ENCODE peak calls at places on chromosomes 3 and 15, in six cellular contexts. R, A, F, C, D and Y are unnamed samples.

GRCh38 chr15:59662260-59662659 is 4.9 kb upstream of the GTF2A2 start:
- DNase-seq in R (no peak), A (peak; percentile 41), F (no peak), C (no peak), D (no peak), Y (no peak)

GRCh38 chr3:36486009-36486408 is 105.7 kb downstream of the STAC start:
- DNase-seq in R (no peak), A (no peak), F (no peak), C (no peak), D (no peak), Y (no peak)

GRCh38 chr3:154040283-154040682 is 80.9 kb upstream of the ARHGEF26 start:
- DNase-seq in R (no peak), A (peak; percentile 20), F (no peak), C (no peak), D (no peak), Y (peak; percentile 20)

GRCh38 chr3:73056365-73057150 is 4.9 kb upstream of the EBLN2 start:
- DNase-seq in R (no peak), A (peak; percentile 65), F (no peak), C (no peak), D (no peak), Y (peak; percentile 58)

GRCh38 chr3:132394334-132394733 is 23.0 kb upstream of the DNAJC13 start:
- DNase-seq in R (no peak), A (peak; percentile 47), F (no peak), C (no peak), D (no peak), Y (no peak)

GRCh38 chr3:42846682-42847522 is 28.8 kb downstream of the CYP8B1 start:
- DNase-seq in R (no peak), A (no peak), F (peak; percentile 79), C (no peak), D (no peak), Y (no peak)

GRCh38 chr3:194484614-194485013 is 2.2 kb downstream of the ATP13A3 start:
- DNase-seq in R (no peak), A (no peak), F (no peak), C (no peak), D (no peak), Y (no peak)

GRCh38 chr3:50318163-50318562 is 4.4 kb downstream of the HYAL2 start:
- DNase-seq in R (no peak), A (no peak), F (no peak), C (no peak), D (no peak), Y (no peak)

GRCh38 chr3:78737988-78738387 is 1029.8 kb downstream of the ROBO1 start:
- DNase-seq in R (no peak), A (peak; percentile 16), F (no peak), C (no peak), D (no peak), Y (peak; percentile 16)

GRCh38 chr15:64249842-64250575 is 87.2 kb upstream of the PPIB start:
- DNase-seq in R (no peak), A (peak; percentile 63), F (no peak), C (no peak), D (no peak), Y (peak; percentile 39)

GRCh38 chr15:54282228-54282836 is 304.1 kb downstream of the UNC13C start:
- DNase-seq in R (no peak), A (no peak), F (no peak), C (no peak), D (no peak), Y (no peak)

GRCh38 chr3:32951410-32951811 is at the start of gene CCR4:
- DNase-seq in R (no peak), A (no peak), F (peak; percentile 65), C (no peak), D (peak; percentile 67), Y (no peak)

GRCh38 chr3:155065537-155065936 is 14.6 kb upstream of the MME start:
- DNase-seq in R (peak; percentile 93), A (peak; percentile 87), F (no peak), C (no peak), D (no peak), Y (peak; percentile 89)

GRCh38 chr3:95343767-95344166 is 1280.9 kb downstream of the NSUN3 start:
- DNase-seq in R (no peak), A (no peak), F (no peak), C (no peak), D (no peak), Y (no peak)

GRCh38 chr3:184710870-184711365 is 946 bp downstream of the MAGEF1 start:
- DNase-seq in R (no peak), A (peak; percentile 30), F (peak; percentile 69), C (peak; percentile 42), D (no peak), Y (peak; percentile 18)

GRCh38 chr3:2514031-2514430 is 415.4 kb downstream of the CNTN4 start:
- DNase-seq in R (no peak), A (no peak), F (no peak), C (no peak), D (no peak), Y (no peak)

GRCh38 chr3:11212301-11212613 is 58.0 kb downstream of the HRH1 start:
- DNase-seq in R (no peak), A (peak; percentile 87), F (no peak), C (no peak), D (no peak), Y (peak; percentile 84)

GRCh38 chr15:27587810-27588209 is 511.3 kb downstream of the OCA2 start:
- DNase-seq in R (no peak), A (no peak), F (no peak), C (peak; percentile 21), D (no peak), Y (no peak)

GRCh38 chr3:192869131-192870027 is 48.3 kb downstream of the MB21D2 start:
- DNase-seq in R (no peak), A (peak; percentile 85), F (no peak), C (no peak), D (no peak), Y (peak; percentile 79)

GRCh38 chr3:52472239-52472783 is 16.9 kb downstream of the NISCH start:
- DNase-seq in R (no peak), A (no peak), F (no peak), C (no peak), D (no peak), Y (no peak)

GRCh38 chr3:167032267-167032876 is 347.7 kb downstream of the ZBBX start:
- DNase-seq in R (peak; percentile 22), A (no peak), F (no peak), C (no peak), D (no peak), Y (peak; percentile 4)

GRCh38 chr3:150775001-150775599 is 12.1 kb upstream of the SIAH2 start:
- DNase-seq in R (no peak), A (peak; percentile 70), F (no peak), C (no peak), D (no peak), Y (peak; percentile 67)

GRCh38 chr3:113255100-113255853 is 43.9 kb downstream of the BOC start:
- DNase-seq in R (no peak), A (no peak), F (no peak), C (no peak), D (no peak), Y (no peak)

GRCh38 chr15:50244153-50244552 is 21.4 kb downstream of the HDC start:
- DNase-seq in R (no peak), A (no peak), F (no peak), C (no peak), D (no peak), Y (no peak)

GRCh38 chr3:132407025-132407424 is 10.3 kb upstream of the DNAJC13 start:
- DNase-seq in R (no peak), A (no peak), F (no peak), C (no peak), D (no peak), Y (no peak)

GRCh38 chr15:44541282-44541958 is 4.5 kb downstream of the EIF3J start:
- DNase-seq in R (peak; percentile 74), A (peak; percentile 91), F (no peak), C (no peak), D (no peak), Y (peak; percentile 91)

GRCh38 chr3:196195664-196196255 is 15.4 kb downstream of the ZDHHC19 start:
- DNase-seq in R (no peak), A (no peak), F (no peak), C (no peak), D (peak; percentile 53), Y (no peak)

GRCh38 chr3:160720123-160720746 is 35.8 kb upstream of the PPM1L start:
- DNase-seq in R (no peak), A (no peak), F (no peak), C (no peak), D (no peak), Y (no peak)

GRCh38 chr15:80699981-80700380 is 4.9 kb downstream of the ABHD17C start:
- DNase-seq in R (no peak), A (peak; percentile 32), F (no peak), C (no peak), D (no peak), Y (peak; percentile 30)

GRCh38 chr15:62124176-62124952 is 40.7 kb downstream of the C2CD4B start:
- DNase-seq in R (no peak), A (no peak), F (no peak), C (no peak), D (no peak), Y (no peak)

GRCh38 chr15:87944687-87945086 is 311.9 kb downstream of the NTRK3 start:
- DNase-seq in R (no peak), A (no peak), F (no peak), C (no peak), D (no peak), Y (no peak)

GRCh38 chr3:35946121-35946856 is 307.0 kb downstream of the ARPP21 start:
- DNase-seq in R (no peak), A (peak; percentile 45), F (no peak), C (no peak), D (no peak), Y (peak; percentile 44)

GRCh38 chr3:114928989-114929620 is 218.0 kb downstream of the ZBTB20 start:
- DNase-seq in R (no peak), A (peak; percentile 7), F (no peak), C (no peak), D (no peak), Y (peak; percentile 2)

GRCh38 chr3:168858327-168858726 is 762.6 kb upstream of the GOLIM4 start:
- DNase-seq in R (no peak), A (no peak), F (no peak), C (no peak), D (no peak), Y (no peak)

GRCh38 chr3:65854606-65855304 is 184.0 kb downstream of the MAGI1 start:
- DNase-seq in R (no peak), A (peak; percentile 61), F (peak; percentile 72), C (no peak), D (no peak), Y (peak; percentile 50)

GRCh38 chr15:23855947-23856346 is 168.8 kb upstream of the NDN start:
- DNase-seq in R (no peak), A (no peak), F (no peak), C (no peak), D (no peak), Y (no peak)